ENCODE peak calls at places on chromosomes 7 and 10, in five cellular contexts. P is dermis blood vessel endothelial cell, H is anterior cingulate cortex, Z is Right ventricle myocardium superior, C is DMS153. D is an unnamed sample.

GRCh38 chr10:15293862-15294835 is 76.9 kb downstream of the FAM171A1 start:
- DNase-seq in C (no peak), P (peak), H (peak), Z (no peak), D (no peak)

GRCh38 chr10:114261116-114261515 is 22.1 kb downstream of the VWA2 start:
- DNase-seq in Z (no peak), P (peak), C (no peak), H (no peak), D (peak)

GRCh38 chr7:81158189-81158588 is 239.3 kb upstream of the SEMA3C start:
- DNase-seq in H (no peak), C (no peak), Z (no peak), P (no peak), D (no peak)

GRCh38 chr7:102967798-102968197 is 55.0 kb downstream of the LRRC17 start:
- DNase-seq in H (no peak), P (no peak), C (no peak), Z (no peak), D (no peak)

GRCh38 chr7:27923308-27923980 is 183.5 kb downstream of the TAX1BP1 start:
- DNase-seq in C (no peak), P (no peak), H (no peak), Z (peak), D (no peak)

GRCh38 chr10:57972783-57973182 is 294.9 kb downstream of the IPMK start:
- DNase-seq in P (no peak), C (no peak), Z (no peak), H (no peak), D (no peak)

GRCh38 chr10:51063166-51063565 is 11.1 kb upstream of the PRKG1 start:
- DNase-seq in P (no peak), Z (no peak), C (no peak), H (no peak), D (no peak)

GRCh38 chr7:40604601-40605438 is 470.0 kb downstream of the SUGCT start:
- DNase-seq in P (peak), Z (peak), H (peak), C (no peak), D (peak)

GRCh38 chr7:28112056-28112455 is 68.5 kb downstream of the JAZF1 start:
- DNase-seq in H (no peak), Z (no peak), C (no peak), P (no peak), D (no peak)

GRCh38 chr10:64408386-64409178 is 887.4 kb downstream of the REEP3 start:
- DNase-seq in Z (no peak), P (no peak), H (no peak), C (no peak), D (no peak)

GRCh38 chr7:2353650-2354172 is 916 bp upstream of the EIF3B start:
- DNase-seq in C (peak), P (peak), Z (peak), H (peak), D (peak)

GRCh38 chr10:95346715-95347401 is 56.1 kb upstream of the PDLIM1 start:
- DNase-seq in Z (no peak), H (no peak), C (no peak), P (no peak), D (no peak)

GRCh38 chr7:154698726-154699291 is 304.1 kb downstream of the PAXIP1 start:
- DNase-seq in Z (no peak), H (no peak), P (no peak), C (no peak), D (peak)

GRCh38 chr7:157699357-157700013 is 362.7 kb downstream of the DNAJB6 start:
- DNase-seq in P (no peak), C (no peak), H (no peak), Z (no peak), D (no peak)

GRCh38 chr7:42932861-42933591 is 850 bp downstream of the MRPL32 start:
- DNase-seq in P (peak), H (no peak), Z (no peak), C (no peak), D (no peak)

GRCh38 chr7:75054744-75055527 is 18.7 kb downstream of the RCC1L start:
- DNase-seq in C (no peak), P (peak), Z (peak), H (no peak), D (no peak)

GRCh38 chr7:129266181-129266580 is 41.4 kb downstream of the AHCYL2 start:
- DNase-seq in P (no peak), C (no peak), H (no peak), Z (no peak), D (no peak)

GRCh38 chr10:86775859-86776180 is 19.4 kb downstream of the BMPR1A start:
- DNase-seq in Z (no peak), H (no peak), P (no peak), C (no peak), D (no peak)

GRCh38 chr10:3136336-3136735 is 36.2 kb downstream of the PITRM1 start:
- DNase-seq in P (no peak), H (no peak), C (no peak), Z (peak), D (no peak)

GRCh38 chr7:139773372-139773771 is 4.4 kb downstream of the HIPK2 start:
- DNase-seq in P (no peak), Z (no peak), C (no peak), H (no peak), D (no peak)

GRCh38 chr10:132974249-132974796 is 32.0 kb upstream of the CFAP46 start:
- DNase-seq in P (no peak), C (peak), H (no peak), Z (no peak), D (no peak)

GRCh38 chr10:13891542-13892431 is 305.0 kb downstream of the PRPF18 start:
- DNase-seq in C (no peak), P (peak), Z (peak), H (no peak), D (peak)

GRCh38 chr7:139727151-139727705 is 50.6 kb downstream of the HIPK2 start:
- DNase-seq in Z (no peak), H (no peak), C (no peak), P (no peak), D (no peak)

GRCh38 chr7:33888206-33888605 is 17.1 kb upstream of the BMPER start:
- DNase-seq in C (no peak), H (no peak), Z (no peak), P (no peak), D (no peak)

GRCh38 chr10:19922236-19922963 is 106.2 kb downstream of the PLXDC2 start:
- DNase-seq in Z (no peak), P (no peak), H (no peak), C (peak), D (no peak)

GRCh38 chr10:59585046-59585700 is 124.5 kb downstream of the SLC16A9 start:
- DNase-seq in Z (no peak), P (peak), C (peak), H (no peak), D (no peak)

GRCh38 chr7:142801601-142802295 is 31.0 kb downstream of the PRSS2 start:
- DNase-seq in C (no peak), H (no peak), P (no peak), Z (no peak), D (no peak)

GRCh38 chr10:604716-605631 is 84.5 kb downstream of the DIP2C start:
- DNase-seq in Z (peak), C (no peak), P (no peak), H (no peak), D (no peak)